ENCODE peak calls at places on chromosome 16, in four cellular contexts. D is left colon, R is cardiac septum, O is B cell. C is an unnamed sample.

GRCh38 chr16:14511798-14512131 is 118.3 kb downstream of the PARN start:
- DNase-seq in D (no peak), R (no peak), O (no peak), C (no peak)

GRCh38 chr16:3520861-3521260 is 20.1 kb downstream of the CLUAP1 start:
- DNase-seq in D (no peak), R (no peak), O (no peak), C (no peak)

GRCh38 chr16:88928405-88929375 is 48.3 kb downstream of the CBFA2T3 start:
- DNase-seq in D (peak), R (no peak), O (no peak), C (no peak)

GRCh38 chr16:31513126-31513525 is 4.9 kb upstream of the RUSF1 start:
- DNase-seq in D (no peak), R (no peak), O (no peak), C (no peak)

GRCh38 chr16:80375973-80376372 is 164.8 kb upstream of the DYNLRB2 start:
- DNase-seq in D (no peak), R (no peak), O (no peak), C (no peak)

GRCh38 chr16:4262303-4262835 is 10.5 kb downstream of the TFAP4 start:
- DNase-seq in D (no peak), R (no peak), O (no peak), C (no peak)

GRCh38 chr16:84823484-84823883 is 3.7 kb downstream of the CRISPLD2 start:
- DNase-seq in D (no peak), R (no peak), O (no peak), C (peak)

GRCh38 chr16:78551487-78552085 is 452.1 kb downstream of the WWOX start:
- DNase-seq in D (no peak), R (no peak), O (no peak), C (no peak)

GRCh38 chr16:10683160-10683559 is 11.6 kb downstream of the TEKT5 start:
- DNase-seq in D (no peak), R (no peak), O (no peak), C (no peak)

GRCh38 chr16:50195276-50195675 is 42.2 kb downstream of the TENT4B start:
- DNase-seq in D (no peak), R (no peak), O (no peak), C (no peak)

GRCh38 chr16:1932050-1933028 is 10.7 kb downstream of the MSRB1 start:
- DNase-seq in D (peak), R (no peak), O (no peak), C (no peak)

GRCh38 chr16:89973654-89974335 is 25.2 kb downstream of the DEF8 start:
- DNase-seq in D (peak), R (no peak), O (no peak), C (no peak)

C was measured in sigmoid colon.